ENCODE peak calls at places on chromosomes 16 and 17, in six cellular contexts. One of them, this sample, is unnamed.
A peak's percentile ranks its signal among the peaks of the same experiment; 100 is the strongest.

GRCh38 chr17:16923904-16924700 is 47.8 kb downstream of the TNFRSF13B start:
- DNase-seq in neural crest cell: no peak
- DNase-seq in AG08396: no peak
- DNase-seq in activated T-cell treated with anti-CD3 and anti-CD28 coated beads for 24 hours: no peak
- DNase-seq in stimulated activated CD4-positive, alpha-beta T cell treated with anti-CD3 and anti-CD28 coated beads, Interleukin-15, amount 100 ng/mL, for 24 hours: no peak
- DNase-seq in NCI-H2029: no peak
- DNase-seq in this sample: no peak

GRCh38 chr17:43570518-43570928 is 24.4 kb upstream of the ETV4 start:
- DNase-seq in NCI-H2029: no peak
- DNase-seq in neural crest cell: no peak
- DNase-seq in stimulated activated CD4-positive, alpha-beta T cell treated with anti-CD3 and anti-CD28 coated beads, Interleukin-15, amount 100 ng/mL, for 24 hours: no peak
- DNase-seq in AG08396: peak; percentile 50
- DNase-seq in activated T-cell treated with anti-CD3 and anti-CD28 coated beads for 24 hours: no peak
- DNase-seq in this sample: no peak

GRCh38 chr16:72112452-72112792 is 18.8 kb downstream of the DHX38 start:
- DNase-seq in AG08396: no peak
- DNase-seq in neural crest cell: no peak
- DNase-seq in NCI-H2029: no peak
- DNase-seq in stimulated activated CD4-positive, alpha-beta T cell treated with anti-CD3 and anti-CD28 coated beads, Interleukin-15, amount 100 ng/mL, for 24 hours: no peak
- DNase-seq in activated T-cell treated with anti-CD3 and anti-CD28 coated beads for 24 hours: no peak
- DNase-seq in this sample: no peak

GRCh38 chr17:285751-286422 is 66.7 kb downstream of the RPH3AL start:
- DNase-seq in stimulated activated CD4-positive, alpha-beta T cell treated with anti-CD3 and anti-CD28 coated beads, Interleukin-15, amount 100 ng/mL, for 24 hours: no peak
- DNase-seq in activated T-cell treated with anti-CD3 and anti-CD28 coated beads for 24 hours: no peak
- DNase-seq in neural crest cell: no peak
- DNase-seq in AG08396: no peak
- DNase-seq in NCI-H2029: no peak
- DNase-seq in this sample: no peak

GRCh38 chr16:66476328-66477027 is 49.4 kb downstream of the BEAN1 start:
- DNase-seq in stimulated activated CD4-positive, alpha-beta T cell treated with anti-CD3 and anti-CD28 coated beads, Interleukin-15, amount 100 ng/mL, for 24 hours: peak; percentile 71
- DNase-seq in neural crest cell: no peak
- DNase-seq in activated T-cell treated with anti-CD3 and anti-CD28 coated beads for 24 hours: peak; percentile 24
- DNase-seq in AG08396: peak; percentile 42
- DNase-seq in NCI-H2029: peak; percentile 2
- DNase-seq in this sample: peak; percentile 86

GRCh38 chr16:22428654-22429053 is 54.2 kb upstream of the CDR2 start:
- DNase-seq in stimulated activated CD4-positive, alpha-beta T cell treated with anti-CD3 and anti-CD28 coated beads, Interleukin-15, amount 100 ng/mL, for 24 hours: no peak
- DNase-seq in neural crest cell: no peak
- DNase-seq in activated T-cell treated with anti-CD3 and anti-CD28 coated beads for 24 hours: no peak
- DNase-seq in AG08396: no peak
- DNase-seq in NCI-H2029: no peak
- DNase-seq in this sample: no peak

GRCh38 chr17:4365103-4365627 is 1.3 kb downstream of the UBE2G1 start:
- DNase-seq in activated T-cell treated with anti-CD3 and anti-CD28 coated beads for 24 hours: peak; percentile 84
- DNase-seq in neural crest cell: peak; percentile 77
- DNase-seq in AG08396: peak; percentile 94
- DNase-seq in stimulated activated CD4-positive, alpha-beta T cell treated with anti-CD3 and anti-CD28 coated beads, Interleukin-15, amount 100 ng/mL, for 24 hours: peak; percentile 92
- DNase-seq in NCI-H2029: peak; percentile 74
- DNase-seq in this sample: peak; percentile 95

GRCh38 chr16:69709456-69710084 is 16.8 kb downstream of the NQO1 start:
- DNase-seq in AG08396: peak; percentile 45
- DNase-seq in stimulated activated CD4-positive, alpha-beta T cell treated with anti-CD3 and anti-CD28 coated beads, Interleukin-15, amount 100 ng/mL, for 24 hours: no peak
- DNase-seq in activated T-cell treated with anti-CD3 and anti-CD28 coated beads for 24 hours: no peak
- DNase-seq in neural crest cell: no peak
- DNase-seq in NCI-H2029: peak; percentile 31
- DNase-seq in this sample: peak; percentile 74

GRCh38 chr16:23469814-23470213 is 16.8 kb upstream of the COG7 start:
- DNase-seq in AG08396: peak; percentile 22
- DNase-seq in activated T-cell treated with anti-CD3 and anti-CD28 coated beads for 24 hours: no peak
- DNase-seq in NCI-H2029: peak; percentile 67
- DNase-seq in neural crest cell: no peak
- DNase-seq in stimulated activated CD4-positive, alpha-beta T cell treated with anti-CD3 and anti-CD28 coated beads, Interleukin-15, amount 100 ng/mL, for 24 hours: no peak
- DNase-seq in this sample: no peak

GRCh38 chr16:73000907-73001521 is 46.9 kb downstream of the ZFHX3 start:
- DNase-seq in neural crest cell: no peak
- DNase-seq in activated T-cell treated with anti-CD3 and anti-CD28 coated beads for 24 hours: no peak
- DNase-seq in AG08396: no peak
- DNase-seq in NCI-H2029: no peak
- DNase-seq in stimulated activated CD4-positive, alpha-beta T cell treated with anti-CD3 and anti-CD28 coated beads, Interleukin-15, amount 100 ng/mL, for 24 hours: no peak
- DNase-seq in this sample: no peak